ENCODE peak calls at places on chromosomes 7 and 10, in nine cellular contexts. Q, R, O, M, T, I, K, N and S are unnamed samples.

GRCh38 chr7:67896721-67897120 is 900.1 kb downstream of the TYW1 start:
- DNase-seq in Q (no peak), R (no peak), O (no peak), M (no peak), T (no peak), I (no peak), K (no peak), N (no peak), S (no peak)

GRCh38 chr7:135490783-135491182 is 19.1 kb downstream of the CNOT4 start:
- DNase-seq in Q (no peak), R (no peak), O (no peak), M (no peak), T (peak; percentile 54), I (no peak), K (no peak), N (no peak), S (no peak)

GRCh38 chr10:75441196-75441595 is 9.8 kb downstream of the LRMDA start:
- DNase-seq in Q (no peak), R (no peak), O (no peak), M (no peak), T (no peak), I (no peak), K (no peak), N (no peak), S (no peak)

GRCh38 chr7:90111-91063 is 102.0 kb upstream of the FAM20C start:
- DNase-seq in Q (no peak), R (no peak), O (no peak), M (no peak), T (no peak), I (no peak), K (no peak), N (no peak), S (peak; percentile 56)

GRCh38 chr10:90592903-90593302 is 264.9 kb downstream of the HTR7 start:
- DNase-seq in Q (no peak), R (peak; percentile 11), O (peak; percentile 11), M (peak; percentile 44), T (peak; percentile 84), I (no peak), K (peak; percentile 19), N (no peak), S (no peak)

GRCh38 chr10:95327367-95327766 is 36.6 kb upstream of the PDLIM1 start:
- DNase-seq in Q (no peak), R (peak; percentile 55), O (no peak), M (peak; percentile 75), T (peak; percentile 40), I (no peak), K (peak; percentile 56), N (no peak), S (no peak)

GRCh38 chr10:28914721-28915120 is 237.4 kb downstream of the BAMBI start:
- DNase-seq in Q (no peak), R (no peak), O (no peak), M (no peak), T (no peak), I (no peak), K (no peak), N (no peak), S (no peak)

GRCh38 chr10:132406750-132407149 is 9.8 kb downstream of the PWWP2B start:
- DNase-seq in Q (no peak), R (no peak), O (no peak), M (no peak), T (no peak), I (no peak), K (no peak), N (no peak), S (no peak)

GRCh38 chr10:77925410-77925794 is 1.2 kb downstream of the DLG5 start:
- DNase-seq in Q (no peak), R (no peak), O (no peak), M (peak; percentile 42), T (peak; percentile 48), I (no peak), K (no peak), N (no peak), S (no peak)

GRCh38 chr10:11667756-11668155 is 56.3 kb upstream of the USP6NL start:
- DNase-seq in Q (no peak), R (no peak), O (no peak), M (no peak), T (no peak), I (no peak), K (no peak), N (no peak), S (no peak)

GRCh38 chr10:62049815-62050626 is 148.5 kb downstream of the ARID5B start:
- DNase-seq in Q (no peak), R (no peak), O (no peak), M (no peak), T (no peak), I (no peak), K (no peak), N (no peak), S (no peak)

GRCh38 chr10:54993148-54993547 is 192.1 kb upstream of the PCDH15 start:
- DNase-seq in Q (no peak), R (no peak), O (no peak), M (no peak), T (no peak), I (no peak), K (no peak), N (no peak), S (no peak)

GRCh38 chr7:73851410-73852338 is 9.3 kb upstream of the TMEM270 start:
- DNase-seq in Q (no peak), R (no peak), O (peak; percentile 20), M (no peak), T (peak; percentile 96), I (no peak), K (no peak), N (no peak), S (peak; percentile 90)

GRCh38 chr10:26211781-26212444 is 4.7 kb upstream of the GAD2 start:
- DNase-seq in Q (no peak), R (no peak), O (no peak), M (no peak), T (no peak), I (no peak), K (no peak), N (no peak), S (no peak)

GRCh38 chr10:14667748-14668147 is 106.9 kb downstream of the FAM107B start:
- DNase-seq in Q (no peak), R (no peak), O (no peak), M (no peak), T (no peak), I (no peak), K (no peak), N (no peak), S (no peak)

GRCh38 chr10:79311581-79312407 is 35.5 kb upstream of the PPIF start:
- DNase-seq in Q (no peak), R (no peak), O (no peak), M (peak; percentile 27), T (no peak), I (no peak), K (peak; percentile 12), N (no peak), S (no peak)

GRCh38 chr7:50359258-50359994 is 54.9 kb downstream of the IKZF1 start:
- DNase-seq in Q (no peak), R (no peak), O (no peak), M (no peak), T (no peak), I (no peak), K (no peak), N (no peak), S (no peak)

GRCh38 chr7:116859323-116859722 is 3.1 kb upstream of the CAPZA2 start:
- DNase-seq in Q (no peak), R (no peak), O (no peak), M (no peak), T (peak; percentile 38), I (no peak), K (no peak), N (no peak), S (peak; percentile 33)

GRCh38 chr10:50941629-50942028 is 56.2 kb upstream of the A1CF start:
- DNase-seq in Q (no peak), R (no peak), O (no peak), M (no peak), T (no peak), I (no peak), K (no peak), N (no peak), S (no peak)